ENCODE peak calls at places on chromosomes 7 and 10, in six cellular contexts. J is substantia nigra, V is lower leg skin, M is T-helper 9 cell, W is psoas muscle, X is WERI-Rb-1. R is an unnamed sample.

GRCh38 chr7:159141660-159142059 is 3.0 kb downstream of the VIPR2 start:
- DNase-seq in J (no peak), V (peak), M (no peak), W (no peak), X (no peak), R (no peak)

GRCh38 chr7:104852386-104852785 is 161.6 kb upstream of the KMT2E start:
- DNase-seq in J (no peak), V (no peak), M (no peak), W (no peak), X (no peak), R (no peak)

GRCh38 chr7:5824297-5824610 is 42.8 kb upstream of the RNF216 start:
- DNase-seq in J (no peak), V (no peak), M (peak), W (no peak), X (no peak), R (no peak)

GRCh38 chr7:22481726-22482125 is 18.3 kb downstream of the STEAP1B start:
- DNase-seq in J (no peak), V (no peak), M (no peak), W (no peak), X (no peak), R (peak)

GRCh38 chr7:117596134-117596533 is 116.3 kb downstream of the CFTR start:
- DNase-seq in J (no peak), V (no peak), M (no peak), W (no peak), X (no peak), R (no peak)

GRCh38 chr10:27100800-27101347 is 580 bp upstream of the ANKRD26 start:
- DNase-seq in J (no peak), V (no peak), M (peak), W (no peak), X (no peak), R (peak)

GRCh38 chr7:41699532-41699931 is 3.4 kb downstream of the INHBA start:
- DNase-seq in J (no peak), V (no peak), M (no peak), W (no peak), X (no peak), R (no peak)

GRCh38 chr10:1227505-1228402 is 171.6 kb downstream of the WDR37 start:
- DNase-seq in J (no peak), V (no peak), M (no peak), W (no peak), X (no peak), R (no peak)

GRCh38 chr7:122528879-122529481 is 169.9 kb downstream of the RNF133 start:
- DNase-seq in J (no peak), V (no peak), M (no peak), W (no peak), X (no peak), R (peak)